ENCODE peak calls at places on chromosomes 1 and 21, in eight cellular contexts. I, M, R, V, C, U, K and X are unnamed samples.

GRCh38 chr1:107019166-107019565 is 37.3 kb upstream of the PRMT6 start:
- DNase-seq in I (no peak), M (no peak), R (peak), V (no peak), C (no peak), U (no peak), K (no peak), X (no peak)

GRCh38 chr1:147768582-147768981 is 8.2 kb upstream of the GJA5 start:
- DNase-seq in I (no peak), M (no peak), R (no peak), V (no peak), C (no peak), U (no peak), K (no peak), X (no peak)

GRCh38 chr1:54996359-54996868 is 2.3 kb upstream of the BSND start:
- DNase-seq in I (peak), M (peak), R (peak), V (peak), C (peak), U (peak), K (peak), X (peak)

GRCh38 chr21:38888956-38889605 is 83.4 kb downstream of the ETS2 start:
- DNase-seq in I (no peak), M (no peak), R (peak), V (no peak), C (no peak), U (no peak), K (no peak), X (no peak)

GRCh38 chr1:198556969-198557368 is 16.5 kb upstream of the ATP6V1G3 start:
- DNase-seq in I (peak), M (peak), R (no peak), V (peak), C (peak), U (no peak), K (no peak), X (no peak)

GRCh38 chr1:41631971-41632370 is 147.5 kb upstream of the EDN2 start:
- DNase-seq in I (no peak), M (no peak), R (peak), V (no peak), C (no peak), U (no peak), K (no peak), X (no peak)

GRCh38 chr1:22799971-22800370 is 89.3 kb downstream of the EPHB2 start:
- DNase-seq in I (no peak), M (no peak), R (no peak), V (no peak), C (no peak), U (no peak), K (no peak), X (no peak)

GRCh38 chr1:39110882-39111281 is 84.7 kb downstream of the NDUFS5 start:
- DNase-seq in I (no peak), M (no peak), R (peak), V (no peak), C (no peak), U (no peak), K (no peak), X (no peak)

GRCh38 chr1:200211157-200211556 is 183.6 kb downstream of the NR5A2 start:
- DNase-seq in I (no peak), M (no peak), R (peak), V (no peak), C (no peak), U (no peak), K (no peak), X (no peak)

GRCh38 chr21:34625194-34625593 is 10.3 kb upstream of the RCAN1 start:
- DNase-seq in I (no peak), M (no peak), R (no peak), V (no peak), C (no peak), U (no peak), K (no peak), X (no peak)

GRCh38 chr1:213457097-213457680 is 406.1 kb downstream of the RPS6KC1 start:
- DNase-seq in I (no peak), M (no peak), R (no peak), V (peak), C (peak), U (peak), K (no peak), X (no peak)

GRCh38 chr1:1137256-1138045 is 21.6 kb upstream of the C1orf159 start:
- DNase-seq in I (no peak), M (no peak), R (no peak), V (no peak), C (no peak), U (no peak), K (peak), X (no peak)

GRCh38 chr21:42315296-42315891 is at the start of gene TFF3:
- DNase-seq in I (no peak), M (no peak), R (peak), V (no peak), C (no peak), U (no peak), K (peak), X (no peak)

GRCh38 chr1:206909167-206909882 is 12.1 kb downstream of the IL24 start:
- DNase-seq in I (no peak), M (peak), R (no peak), V (peak), C (no peak), U (no peak), K (peak), X (no peak)

GRCh38 chr1:166013232-166013631 is 153.6 kb downstream of the FAM78B start:
- DNase-seq in I (no peak), M (no peak), R (no peak), V (no peak), C (no peak), U (no peak), K (no peak), X (no peak)

GRCh38 chr1:39410915-39411436 is 80.5 kb upstream of the BMP8A start:
- DNase-seq in I (no peak), M (peak), R (peak), V (peak), C (peak), U (peak), K (peak), X (peak)

GRCh38 chr1:236297161-236297560 is 15.4 kb upstream of the ERO1B start:
- DNase-seq in I (no peak), M (no peak), R (no peak), V (no peak), C (no peak), U (no peak), K (no peak), X (no peak)

GRCh38 chr1:205294175-205294913 is 27.2 kb downstream of the NUAK2 start:
- DNase-seq in I (no peak), M (no peak), R (peak), V (peak), C (no peak), U (no peak), K (no peak), X (no peak)

GRCh38 chr1:214422137-214422671 is 129.2 kb downstream of the PTPN14 start:
- DNase-seq in I (no peak), M (no peak), R (peak), V (no peak), C (no peak), U (no peak), K (no peak), X (no peak)

GRCh38 chr1:174258148-174258550 is 98.8 kb downstream of the RABGAP1L start:
- DNase-seq in I (no peak), M (no peak), R (peak), V (peak), C (no peak), U (no peak), K (peak), X (peak)

GRCh38 chr1:157770442-157771043 is 6.4 kb downstream of the FCRL2 start:
- DNase-seq in I (no peak), M (no peak), R (no peak), V (no peak), C (no peak), U (no peak), K (no peak), X (no peak)

GRCh38 chr1:4422496-4423289 is 231.7 kb upstream of the AJAP1 start:
- DNase-seq in I (no peak), M (no peak), R (no peak), V (no peak), C (no peak), U (no peak), K (no peak), X (no peak)

GRCh38 chr1:23793018-23793781 is 2.3 kb downstream of the LYPLA2 start:
- DNase-seq in I (no peak), M (peak), R (peak), V (peak), C (peak), U (no peak), K (peak), X (peak)

GRCh38 chr1:185316163-185317033 is 645 bp downstream of the IVNS1ABP start:
- DNase-seq in I (peak), M (peak), R (peak), V (peak), C (peak), U (peak), K (peak), X (peak)

GRCh38 chr1:111505641-111506119 is 2.2 kb upstream of the ADORA3 start:
- DNase-seq in I (no peak), M (no peak), R (no peak), V (no peak), C (no peak), U (no peak), K (no peak), X (no peak)

GRCh38 chr1:154212083-154212482 is 6.0 kb upstream of the CFAP141 start:
- DNase-seq in I (no peak), M (no peak), R (no peak), V (no peak), C (no peak), U (no peak), K (no peak), X (no peak)

GRCh38 chr1:51423098-51423821 is 92.9 kb upstream of the TTC39A start:
- DNase-seq in I (no peak), M (no peak), R (peak), V (no peak), C (no peak), U (no peak), K (no peak), X (no peak)

GRCh38 chr21:32336711-32337110 is 38.1 kb downstream of the MRAP start:
- DNase-seq in I (no peak), M (no peak), R (peak), V (no peak), C (no peak), U (peak), K (no peak), X (no peak)

GRCh38 chr1:169507413-169507812 is 21.7 kb upstream of the SLC19A2 start:
- DNase-seq in I (no peak), M (no peak), R (no peak), V (no peak), C (no peak), U (no peak), K (no peak), X (no peak)

GRCh38 chr1:7667625-7668218 is 103.4 kb upstream of the VAMP3 start:
- DNase-seq in I (peak), M (peak), R (peak), V (peak), C (peak), U (peak), K (peak), X (peak)

GRCh38 chr1:235943581-235944114 is 76.9 kb upstream of the LYST start:
- DNase-seq in I (no peak), M (no peak), R (peak), V (no peak), C (no peak), U (no peak), K (no peak), X (peak)

GRCh38 chr1:160780398-160780755 is 15.6 kb upstream of the LY9 start:
- DNase-seq in I (no peak), M (no peak), R (no peak), V (no peak), C (no peak), U (no peak), K (no peak), X (no peak)

GRCh38 chr1:222171005-222171404 is 376.9 kb downstream of the HHIPL2 start:
- DNase-seq in I (no peak), M (no peak), R (peak), V (no peak), C (no peak), U (no peak), K (peak), X (peak)

GRCh38 chr21:17829472-17829871 is 10.3 kb upstream of the C21orf91 start:
- DNase-seq in I (no peak), M (no peak), R (peak), V (no peak), C (no peak), U (no peak), K (no peak), X (no peak)

GRCh38 chr21:45332981-45333582 is 45.4 kb upstream of the POFUT2 start:
- DNase-seq in I (no peak), M (no peak), R (no peak), V (peak), C (peak), U (no peak), K (no peak), X (no peak)

GRCh38 chr1:237672748-237673147 is 218.0 kb downstream of the ZP4 start:
- DNase-seq in I (no peak), M (no peak), R (no peak), V (no peak), C (no peak), U (no peak), K (peak), X (no peak)

GRCh38 chr1:234848972-234849641 is 239.1 kb upstream of the IRF2BP2 start:
- DNase-seq in I (no peak), M (no peak), R (peak), V (no peak), C (no peak), U (no peak), K (no peak), X (peak)